ENCODE peak calls at places on chromosomes 6 and 20, in nine cellular contexts. D, K, J, P, E, U, G, Y and F are unnamed samples.

GRCh38 chr6:167987811-167988495 is 9.5 kb upstream of the KIF25 start:
- DNase-seq in D (peak), K (no peak), J (no peak), P (peak), E (no peak), U (peak), G (no peak), Y (no peak), F (no peak)

GRCh38 chr6:14729186-14729871 is 516.5 kb upstream of the JARID2 start:
- DNase-seq in D (no peak), K (no peak), J (no peak), P (no peak), E (no peak), U (no peak), G (no peak), Y (no peak), F (no peak)

GRCh38 chr6:84002226-84002625 is 31.3 kb upstream of the MRAP2 start:
- DNase-seq in D (no peak), K (no peak), J (no peak), P (no peak), E (no peak), U (no peak), G (no peak), Y (no peak), F (no peak)

GRCh38 chr20:23514848-23515247 is 23.9 kb downstream of the CST8 start:
- DNase-seq in D (no peak), K (no peak), J (no peak), P (no peak), E (no peak), U (no peak), G (no peak), Y (no peak), F (no peak)

GRCh38 chr20:36835453-36836198 is 40.3 kb upstream of the TLDC2 start:
- DNase-seq in D (peak), K (peak), J (peak), P (peak), E (peak), U (peak), G (peak), Y (peak), F (peak)

GRCh38 chr20:58651548-58651822 is 402 bp downstream of the STX16 start:
- DNase-seq in D (no peak), K (no peak), J (no peak), P (no peak), E (no peak), U (no peak), G (no peak), Y (no peak), F (no peak)

GRCh38 chr6:39266375-39266774 is 37.1 kb upstream of the KCNK5 start:
- DNase-seq in D (no peak), K (no peak), J (no peak), P (no peak), E (no peak), U (no peak), G (no peak), Y (no peak), F (no peak)

GRCh38 chr20:226958-227357 is at the start of gene DEFB129:
- DNase-seq in D (no peak), K (no peak), J (no peak), P (no peak), E (no peak), U (no peak), G (no peak), Y (no peak), F (no peak)

GRCh38 chr6:41408576-41408975 is 73.2 kb downstream of the NCR2 start:
- DNase-seq in D (no peak), K (no peak), J (no peak), P (no peak), E (no peak), U (no peak), G (no peak), Y (no peak), F (no peak)

GRCh38 chr6:33985947-33986346 is 159.9 kb downstream of the GRM4 start:
- DNase-seq in D (no peak), K (no peak), J (no peak), P (no peak), E (no peak), U (no peak), G (no peak), Y (peak), F (no peak)

GRCh38 chr6:33990061-33990541 is 155.8 kb downstream of the GRM4 start:
- DNase-seq in D (no peak), K (no peak), J (no peak), P (no peak), E (peak), U (no peak), G (no peak), Y (peak), F (no peak)

GRCh38 chr6:33989016-33989854 is 156.7 kb downstream of the GRM4 start:
- DNase-seq in D (no peak), K (no peak), J (no peak), P (no peak), E (peak), U (no peak), G (no peak), Y (peak), F (no peak)

GRCh38 chr6:33987531-33988021 is 158.3 kb downstream of the GRM4 start:
- DNase-seq in D (no peak), K (no peak), J (no peak), P (no peak), E (peak), U (no peak), G (no peak), Y (peak), F (no peak)

DNA sequence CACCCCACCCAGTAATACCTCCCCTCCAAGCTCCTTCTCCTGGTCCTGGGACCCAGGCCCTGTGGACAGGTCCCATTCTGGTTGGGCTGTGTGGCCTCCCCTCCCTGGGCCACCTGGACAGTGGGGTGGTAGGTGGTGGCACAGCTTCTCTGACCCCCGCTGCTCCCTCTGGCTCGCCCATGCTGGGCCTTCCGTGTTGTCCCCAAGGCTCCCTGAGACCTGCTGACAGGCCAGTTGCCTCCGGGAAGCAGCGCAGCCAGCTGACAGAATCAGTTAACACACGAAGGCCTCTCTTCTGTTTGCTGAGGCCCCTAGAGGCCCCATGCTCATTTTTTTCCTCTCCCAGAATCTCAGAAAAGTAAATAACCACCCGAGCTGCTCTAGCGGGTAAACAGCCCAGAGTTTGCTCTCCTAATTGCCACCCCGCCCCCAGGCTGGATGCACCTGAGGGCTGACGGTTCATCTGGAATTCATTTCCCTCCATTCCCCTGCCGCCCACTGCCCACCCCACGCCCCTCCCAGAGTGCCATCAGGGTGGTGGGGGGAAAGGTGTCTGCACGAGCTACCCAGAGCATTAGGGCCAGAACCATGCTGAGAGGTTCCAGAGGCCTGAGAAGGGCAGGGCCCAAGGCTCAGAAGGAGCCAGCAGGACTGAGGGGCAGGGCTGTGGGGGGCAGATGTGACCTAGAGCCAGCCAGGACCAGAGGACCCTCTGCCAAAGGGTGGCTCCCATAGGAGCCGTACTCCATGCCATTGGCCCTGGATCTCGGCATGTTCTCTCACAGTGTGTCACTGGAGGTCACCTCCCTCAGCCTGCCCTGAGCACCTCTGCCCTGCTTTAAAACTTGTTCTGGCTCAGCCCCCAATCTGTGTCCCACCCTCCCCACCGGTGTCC is 157.5 kb downstream of the GRM4 start:
- DNase-seq in D (no peak), K (no peak), J (no peak), P (no peak), E (peak), U (no peak), G (no peak), Y (peak), F (no peak)
- H3K27ac ChIP-seq in D (no peak), K (no peak), J (no peak), P (no peak), E (peak), U (no peak), G (no peak), Y (no peak), F (no peak)

GRCh38 chr6:7147051-7147671 is 39.4 kb downstream of the RREB1 start:
- DNase-seq in D (peak), K (no peak), J (no peak), P (peak), E (no peak), U (no peak), G (no peak), Y (no peak), F (no peak)

GRCh38 chr6:7148100-7148822 is 40.5 kb downstream of the RREB1 start:
- DNase-seq in D (peak), K (no peak), J (no peak), P (peak), E (no peak), U (no peak), G (peak), Y (no peak), F (peak)

GRCh38 chr6:7144810-7145209 is 37.0 kb downstream of the RREB1 start:
- DNase-seq in D (no peak), K (no peak), J (no peak), P (no peak), E (no peak), U (no peak), G (no peak), Y (no peak), F (no peak)

GRCh38 chr6:7145269-7146078 is 37.7 kb downstream of the RREB1 start:
- DNase-seq in D (no peak), K (no peak), J (no peak), P (no peak), E (peak), U (no peak), G (peak), Y (no peak), F (no peak)

GRCh38 chr6:7146079-7146828 is 38.5 kb downstream of the RREB1 start:
- DNase-seq in D (peak), K (no peak), J (no peak), P (peak), E (peak), U (peak), G (peak), Y (peak), F (no peak)
- H3K27ac ChIP-seq in D (peak), K (peak), J (peak), P (peak), E (peak), U (peak), G (peak), Y (peak), F (peak)

DNA sequence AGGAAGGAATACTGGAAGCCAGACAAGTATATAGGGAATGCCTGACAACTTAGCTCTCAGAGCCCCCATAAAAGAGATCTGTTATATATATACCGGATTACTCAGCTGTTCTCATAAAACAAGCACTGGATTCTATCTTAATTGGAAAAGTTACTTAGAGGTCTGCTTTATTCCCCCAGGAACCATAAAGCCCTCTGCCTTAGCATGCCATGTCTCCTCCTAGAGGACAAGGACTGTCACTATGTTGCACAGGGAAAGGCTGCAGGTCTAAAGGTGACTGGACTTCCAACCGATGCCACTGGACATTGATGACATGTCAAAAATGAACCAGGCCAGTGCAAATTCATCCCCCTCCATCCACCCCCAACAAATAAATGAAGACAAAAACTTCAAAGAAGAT is 6.4 kb downstream of the EXOC2 start:
- DNase-seq in D (no peak), K (no peak), J (no peak), P (no peak), E (no peak), U (no peak), G (no peak), Y (no peak), F (no peak)
- H3K27ac ChIP-seq in D (no peak), K (no peak), J (no peak), P (no peak), E (no peak), U (no peak), G (no peak), Y (no peak), F (no peak)

GRCh38 chr6:16369989-16370388 is 131.6 kb downstream of the GMPR start:
- DNase-seq in D (no peak), K (no peak), J (no peak), P (no peak), E (no peak), U (no peak), G (no peak), Y (no peak), F (no peak)
- H3K27ac ChIP-seq in D (no peak), K (no peak), J (no peak), P (no peak), E (no peak), U (no peak), G (no peak), Y (no peak), F (no peak)

DNA sequence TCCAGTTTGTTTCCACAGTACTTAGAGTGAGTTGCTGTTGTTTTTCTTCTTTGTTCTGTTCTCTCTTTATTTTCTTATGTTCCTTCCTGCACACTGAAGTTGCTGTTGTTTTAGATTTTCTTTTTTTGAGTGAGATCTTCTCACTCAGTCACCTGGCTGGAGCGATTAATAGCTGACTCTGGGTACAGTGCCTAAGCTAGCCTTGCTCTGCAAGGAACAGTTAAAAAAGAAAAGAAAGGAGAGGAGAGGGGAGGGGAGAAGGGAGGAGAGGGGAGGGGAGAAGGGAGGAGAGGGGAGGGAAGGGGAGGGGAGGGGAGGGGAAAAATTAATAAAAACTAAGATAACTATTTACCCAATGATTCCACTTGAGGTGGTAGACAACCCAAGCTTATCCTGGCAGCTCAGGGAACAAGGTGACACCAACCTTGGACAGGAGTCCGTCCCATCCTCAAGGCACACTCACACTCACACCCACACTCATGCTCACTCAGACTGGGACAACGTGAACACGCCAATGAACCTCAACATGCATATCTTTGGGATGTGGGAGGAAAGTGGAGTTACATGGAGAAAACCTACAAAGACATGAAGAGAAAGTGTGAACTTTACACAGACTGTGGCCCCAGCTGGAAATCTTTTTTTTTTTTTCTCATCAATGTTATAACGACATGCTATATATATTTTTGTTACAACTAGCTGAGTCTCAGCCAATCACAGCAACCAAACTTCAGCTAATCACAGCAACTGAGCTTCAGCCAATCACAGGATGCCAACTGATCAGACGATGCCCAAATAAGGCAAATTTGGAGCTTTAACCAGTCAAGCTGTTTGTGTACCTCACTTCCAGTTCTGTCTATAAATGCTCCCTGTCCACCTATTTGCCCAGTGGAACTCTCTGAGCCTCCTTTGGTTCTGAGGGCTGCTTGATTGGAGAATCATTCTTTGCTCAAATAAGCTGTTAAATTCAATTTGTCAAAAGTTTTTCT is 124.1 kb downstream of the SGK1 start:
- DNase-seq in D (no peak), K (no peak), J (no peak), P (no peak), E (no peak), U (no peak), G (no peak), Y (no peak), F (no peak)
- H3K27ac ChIP-seq in D (no peak), K (no peak), J (no peak), P (no peak), E (no peak), U (no peak), G (no peak), Y (no peak), F (no peak)

GRCh38 chr6:75941509-75941908 is 131.0 kb downstream of the IMPG1 start:
- DNase-seq in D (no peak), K (no peak), J (no peak), P (no peak), E (no peak), U (no peak), G (no peak), Y (no peak), F (no peak)
- H3K27ac ChIP-seq in D (no peak), K (no peak), J (no peak), P (no peak), E (no peak), U (no peak), G (no peak), Y (no peak), F (no peak)